ENCODE peak calls at places on chromosomes 13 and 19, in seven cellular contexts. N is GM12878, Q is HepG2, V is H1, S is K562, X is GM12892, A is SK-N-SH. M is an unnamed sample.
A peak's percentile ranks its signal among the peaks of the same experiment; 100 is the strongest.

GRCh38 chr13:50094615-50095293 is 79.5 kb downstream of the KCNRG start:
- DNase-seq in A (no peak), S (no peak), X (no peak), N (no peak), V (no peak), Q (no peak), M (no peak)

GRCh38 chr13:30572859-30573275 is 44.9 kb upstream of the USPL1 start:
- DNase-seq in A (peak; percentile 15), N (peak; percentile 28), V (no peak), S (no peak), X (no peak), Q (peak; percentile 12), M (no peak)

GRCh38 chr19:42152876-42153275 is 20.6 kb upstream of the POU2F2 start:
- DNase-seq in X (no peak), V (no peak), Q (no peak), S (no peak), A (peak; percentile 26), N (no peak), M (no peak)

GRCh38 chr13:31965361-31966066 is 66.1 kb upstream of the FRY start:
- DNase-seq in N (peak; percentile 84), A (no peak), S (no peak), V (no peak), X (no peak), Q (no peak), M (no peak)

GRCh38 chr13:25901460-25902376 is 150.1 kb downstream of the SHISA2 start:
- DNase-seq in N (peak; percentile 75), X (no peak), V (no peak), S (no peak), Q (peak; percentile 33), A (peak; percentile 51), M (no peak)

GRCh38 chr13:37403776-37404497 is 194.6 kb downstream of the POSTN start:
- DNase-seq in V (no peak), N (no peak), A (no peak), S (no peak), Q (no peak), X (no peak), M (no peak)

GRCh38 chr19:56351208-56351607 is 36.6 kb upstream of the ZSCAN5A start:
- DNase-seq in X (no peak), Q (no peak), A (no peak), V (no peak), S (no peak), N (no peak), M (no peak)

GRCh38 chr13:98548230-98548629 is 28.7 kb downstream of the STK24 start:
- DNase-seq in Q (no peak), N (no peak), S (no peak), X (no peak), V (no peak), A (no peak), M (no peak)

GRCh38 chr19:18886972-18887371 is 9.0 kb downstream of the CERS1 start:
- DNase-seq in Q (no peak), S (no peak), V (no peak), X (no peak), N (no peak), A (no peak), M (no peak)

GRCh38 chr13:99226493-99226892 is 25.8 kb downstream of the UBAC2 start:
- DNase-seq in V (no peak), A (no peak), X (no peak), N (no peak), S (no peak), Q (no peak), M (no peak)

GRCh38 chr19:18112989-18113478 is 15.5 kb downstream of the MAST3 start:
- DNase-seq in N (no peak), Q (peak; percentile 71), S (peak; percentile 82), X (peak; percentile 63), V (peak; percentile 97), A (peak; percentile 90), M (no peak)

GRCh38 chr13:91134773-91135124 is 212.7 kb upstream of the MIR17HG start:
- DNase-seq in V (no peak), S (no peak), X (no peak), N (no peak), Q (no peak), A (no peak), M (no peak)

GRCh38 chr19:17487240-17488121 is 17.2 kb downstream of the SLC27A1 start:
- DNase-seq in N (no peak), Q (no peak), X (no peak), S (peak; percentile 35), A (peak; percentile 55), V (no peak), M (no peak)

GRCh38 chr13:100403675-100404074 is 184.9 kb downstream of the GGACT start:
- DNase-seq in S (no peak), N (no peak), A (no peak), Q (no peak), V (no peak), X (no peak), M (no peak)

DNA sequence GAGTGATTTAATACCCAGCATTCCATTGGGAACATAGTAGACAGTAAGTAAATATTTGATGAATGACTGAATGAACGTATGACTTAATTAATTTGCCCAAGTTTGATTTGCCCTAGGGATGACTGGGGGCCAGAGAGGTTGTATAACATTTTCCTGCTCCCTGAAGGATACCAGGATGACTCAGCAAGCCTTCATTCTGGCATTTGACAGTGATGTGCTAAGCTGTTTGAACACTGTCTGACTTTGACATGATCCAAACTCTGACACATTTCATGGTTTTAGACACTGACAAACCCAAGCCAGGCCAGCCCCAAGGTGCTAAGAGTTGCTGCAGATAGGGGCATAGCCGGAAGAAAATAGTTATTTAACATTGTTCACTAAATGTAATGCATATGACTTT is 53.4 kb upstream of the KLF12 start:
- DNase-seq in X (no peak), S (no peak), V (no peak), Q (peak; percentile 57), N (no peak), A (no peak), M (no peak)
- TF ChIP-seq TAF1 in X (no peak), S (no peak), V (no peak), Q (no peak), N (no peak), A (no peak), M (no peak)

GRCh38 chr19:47187797-47188196 is 43.2 kb downstream of the BBC3 start:
- DNase-seq in N (no peak), X (no peak), V (no peak), A (no peak), Q (no peak), S (no peak), M (no peak)

GRCh38 chr19:47187023-47187655 is 43.9 kb downstream of the BBC3 start:
- DNase-seq in S (no peak), Q (no peak), A (peak; percentile 46), N (no peak), V (no peak), X (no peak), M (no peak)

GRCh38 chr19:47188507-47189033 is 42.4 kb downstream of the BBC3 start:
- DNase-seq in S (no peak), Q (no peak), V (no peak), X (no peak), A (no peak), N (no peak), M (no peak)

GRCh38 chr19:47186337-47187022 is 44.5 kb downstream of the BBC3 start:
- DNase-seq in Q (no peak), S (no peak), X (peak; percentile 53), N (peak; percentile 89), A (peak; percentile 41), V (no peak), M (peak; percentile 68)

GRCh38 chr19:47190167-47190727 is 40.8 kb downstream of the BBC3 start:
- DNase-seq in A (peak; percentile 46), V (no peak), Q (peak; percentile 96), N (no peak), S (no peak), X (no peak), M (no peak)
- TF ChIP-seq TAF1 in A (no peak), V (no peak), Q (no peak), N (no peak), S (no peak), X (no peak), M (no peak)

GRCh38 chr19:12880551-12881171 is 588 bp downstream of the DNASE2 start:
- DNase-seq in A (no peak), N (no peak), V (no peak), S (no peak), Q (no peak), X (no peak), M (no peak)
- TF ChIP-seq TAF1 in A (no peak), N (no peak), V (no peak), S (no peak), Q (no peak), X (no peak), M (no peak)

GRCh38 chr19:47035127-47035494 is 13.3 kb downstream of the TMEM160 start:
- DNase-seq in S (peak; percentile 77), X (no peak), Q (no peak), A (peak; percentile 38), N (no peak), V (no peak), M (no peak)

GRCh38 chr19:47035495-47036232 is 12.8 kb downstream of the TMEM160 start:
- DNase-seq in S (peak; percentile 97), X (peak; percentile 98), Q (peak; percentile 52), A (peak; percentile 96), V (peak; percentile 100), N (peak; percentile 77), M (peak; percentile 96)

GRCh38 chr19:47037766-47038165 is 10.7 kb downstream of the TMEM160 start:
- DNase-seq in S (peak; percentile 12), V (no peak), X (no peak), Q (no peak), A (peak; percentile 24), N (no peak), M (no peak)

GRCh38 chr19:47039239-47039874 is 9.1 kb downstream of the TMEM160 start:
- DNase-seq in A (no peak), Q (no peak), S (no peak), X (no peak), N (no peak), V (no peak), M (no peak)

GRCh38 chr19:47036233-47036651 is 12.2 kb downstream of the TMEM160 start:
- DNase-seq in V (no peak), A (no peak), Q (no peak), S (no peak), N (no peak), X (no peak), M (no peak)
- TF ChIP-seq TAF1 in V (no peak), A (no peak), Q (no peak), S (no peak), N (no peak), X (no peak), M (no peak)